ENCODE peak calls at places on chromosomes 6 and 20, in four cellular contexts. T is adrenal gland, O is tibial artery, F is transverse colon. W is an unnamed sample.

GRCh38 chr6:37784585-37784967 is 35.0 kb upstream of the ZFAND3 start:
- DNase-seq in T (no peak), O (no peak), F (no peak), W (no peak)

GRCh38 chr6:100432136-100432535 is 32.6 kb downstream of the SIM1 start:
- DNase-seq in T (no peak), O (no peak), F (no peak), W (no peak)

GRCh38 chr6:99216959-99217358 is 132.5 kb downstream of the FAXC start:
- DNase-seq in T (no peak), O (no peak), F (no peak), W (no peak)

GRCh38 chr20:13212750-13213149 is 8.3 kb upstream of the ISM1 start:
- DNase-seq in T (no peak), O (no peak), F (no peak), W (no peak)

GRCh38 chr6:143731789-143732188 is 54.0 kb downstream of the PHACTR2 start:
- DNase-seq in T (no peak), O (no peak), F (no peak), W (no peak)

GRCh38 chr6:165910184-165910583 is 247.1 kb upstream of the PDE10A start:
- DNase-seq in T (no peak), O (no peak), F (no peak), W (no peak)

GRCh38 chr20:37344506-37345338 is 1.2 kb upstream of the SRC start:
- DNase-seq in T (no peak), O (peak; percentile 60), F (peak; percentile 87), W (peak; percentile 48)

GRCh38 chr20:53070714-53071392 is 98.7 kb downstream of the TSHZ2 start:
- DNase-seq in T (no peak), O (no peak), F (no peak), W (no peak)

GRCh38 chr6:41939848-41940758 is 1.5 kb downstream of the CCND3 start:
- DNase-seq in T (no peak), O (no peak), F (peak; percentile 77), W (no peak)

GRCh38 chr6:93300661-93301060 is 118.7 kb downstream of the EPHA7 start:
- DNase-seq in T (no peak), O (no peak), F (no peak), W (no peak)

GRCh38 chr6:24827970-24828369 is 29.3 kb upstream of the ARMH2 start:
- DNase-seq in T (no peak), O (no peak), F (no peak), W (no peak)

GRCh38 chr6:7656355-7656754 is 66.4 kb downstream of the SNRNP48 start:
- DNase-seq in T (no peak), O (no peak), F (no peak), W (no peak)

GRCh38 chr20:32483351-32484220 is 101.5 kb downstream of the NOL4L start:
- DNase-seq in T (peak; percentile 73), O (no peak), F (peak; percentile 87), W (peak; percentile 61)

GRCh38 chr6:89830385-89830809 is 717 bp downstream of the CASP8AP2 start:
- DNase-seq in T (no peak), O (no peak), F (no peak), W (no peak)

GRCh38 chr6:25156123-25156522 is 123.1 kb upstream of the CARMIL1 start:
- DNase-seq in T (no peak), O (no peak), F (no peak), W (no peak)

GRCh38 chr20:8043687-8044278 is 24.2 kb upstream of the TMX4 start:
- DNase-seq in T (no peak), O (no peak), F (no peak), W (peak; percentile 32)

GRCh38 chr6:154583546-154584188 is 73.2 kb upstream of the CNKSR3 start:
- DNase-seq in T (no peak), O (no peak), F (peak; percentile 15), W (no peak)

GRCh38 chr6:47922391-47922790 is 140.6 kb downstream of the OPN5 start:
- DNase-seq in T (no peak), O (no peak), F (no peak), W (no peak)

GRCh38 chr6:166515072-166515810 is 71.2 kb downstream of the RAMACL start:
- DNase-seq in T (peak; percentile 30), O (peak; percentile 49), F (peak; percentile 13), W (peak; percentile 75)

GRCh38 chr6:170285482-170285881 is 5.4 kb downstream of the DLL1 start:
- DNase-seq in T (no peak), O (peak; percentile 52), F (no peak), W (no peak)

GRCh38 chr6:151690303-151690702 is 117.2 kb upstream of the ESR1 start:
- DNase-seq in T (no peak), O (no peak), F (no peak), W (no peak)

GRCh38 chr6:7267521-7268091 is 45.4 kb downstream of the SSR1 start:
- DNase-seq in T (peak; percentile 95), O (peak; percentile 75), F (no peak), W (peak; percentile 96)

GRCh38 chr20:3797226-3797545 is 1.1 kb downstream of the CDC25B start:
- DNase-seq in T (peak; percentile 21), O (no peak), F (no peak), W (no peak)

GRCh38 chr20:3796477-3797225 is 541 bp downstream of the CDC25B start:
- DNase-seq in T (peak; percentile 28), O (no peak), F (no peak), W (no peak)

GRCh38 chr20:3797592-3798404 is 1.7 kb downstream of the CDC25B start:
- DNase-seq in T (peak; percentile 21), O (no peak), F (peak; percentile 65), W (no peak)

GRCh38 chr20:3795511-3796468 is at the start of gene CDC25B:
- DNase-seq in T (peak; percentile 95), O (peak; percentile 98), F (peak; percentile 96), W (no peak)

GRCh38 chr20:3794701-3795420 is 1.2 kb upstream of the CDC25B start:
- DNase-seq in T (peak; percentile 21), O (no peak), F (no peak), W (no peak)
- H3K4me3 ChIP-seq in T (peak overlapping the region; percentile 71), O (peak overlapping the region; percentile 66), F (peak overlapping the region; percentile 43), W (no peak overlapping the region)

DNA sequence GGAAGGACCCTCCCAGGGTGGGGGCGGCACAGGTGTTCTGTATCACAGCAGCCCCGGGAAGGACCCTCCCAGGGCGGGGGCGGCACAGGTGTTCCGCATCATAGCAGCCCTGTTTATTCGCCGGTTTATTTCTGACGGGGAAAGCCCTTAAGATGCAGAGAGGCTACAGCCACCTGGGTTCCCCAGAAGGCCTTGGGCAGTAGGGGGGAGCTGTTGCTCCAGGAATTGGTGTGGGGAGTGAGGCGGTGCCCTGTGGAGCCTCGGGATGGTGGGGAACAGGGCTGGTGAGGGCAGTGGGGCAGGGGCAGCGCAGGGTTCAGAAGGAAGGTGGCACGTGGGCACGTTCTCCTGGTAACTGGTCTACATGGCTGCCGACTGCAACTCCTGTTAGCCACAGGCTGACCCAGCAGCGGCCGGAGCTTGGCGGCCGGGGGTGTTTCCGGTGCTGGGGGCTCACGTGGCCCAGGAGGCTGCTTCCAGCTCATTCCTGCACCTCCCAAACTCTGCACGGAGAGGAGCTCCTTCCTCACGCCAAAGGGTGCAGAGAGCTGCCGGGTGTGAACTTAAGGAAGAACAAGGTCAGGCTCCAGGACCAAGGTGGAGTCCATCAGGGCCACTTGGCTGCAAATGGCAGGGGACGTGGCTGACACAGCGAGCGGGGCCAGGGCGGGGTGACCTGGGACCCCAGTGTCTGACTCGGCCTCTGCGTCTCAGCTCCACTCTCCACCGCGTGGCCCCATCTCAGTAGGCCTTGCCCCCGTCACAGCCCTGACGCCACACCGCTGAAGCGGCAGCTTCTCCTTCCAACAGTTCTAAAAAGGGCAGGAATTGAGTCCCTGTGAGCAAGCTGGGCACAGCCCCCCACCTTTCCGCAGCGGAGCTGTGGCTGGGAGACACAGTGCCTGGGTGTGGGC is 13.2 kb downstream of the SLCO4A1 start:
- DNase-seq in T (no peak), O (no peak), F (no peak), W (no peak)
- TF ChIP-seq CTCF in T (no peak), O (no peak), F (no peak), W (no peak)

GRCh38 chr6:32637219-32637880 is at the start of gene HLA-DQA1:
- DNase-seq in T (no peak), O (no peak), F (no peak), W (no peak)
- H3K36me3 ChIP-seq in T (no peaks in the 10 kb centered on the region), O (no peaks in the 10 kb centered on the region), F (no peaks in the 10 kb centered on the region), W (no peaks in the 10 kb centered on the region)

GRCh38 chr20:49268600-49269365 is 9.1 kb downstream of the ZNFX1 start:
- DNase-seq in T (no peak), O (no peak), F (no peak), W (no peak)

GRCh38 chr20:49270736-49271135 is 7.1 kb downstream of the ZNFX1 start:
- DNase-seq in T (no peak), O (no peak), F (no peak), W (no peak)

GRCh38 chr20:49272654-49273053 is 5.2 kb downstream of the ZNFX1 start:
- DNase-seq in T (no peak), O (no peak), F (no peak), W (no peak)

GRCh38 chr20:49267327-49267726 is 10.5 kb downstream of the ZNFX1 start:
- DNase-seq in T (no peak), O (no peak), F (no peak), W (no peak)

GRCh38 chr20:49270177-49270576 is 7.7 kb downstream of the ZNFX1 start:
- DNase-seq in T (no peak), O (no peak), F (no peak), W (no peak)
- H3K4me3 ChIP-seq in T (no peak overlapping the region), O (no peak overlapping the region), F (no peak overlapping the region), W (no peak overlapping the region)

GRCh38 chr6:107030151-107030550 is 2.2 kb downstream of the MTRES1 start:
- DNase-seq in T (no peak), O (no peak), F (no peak), W (no peak)

GRCh38 chr6:107032051-107032450 is 4.1 kb downstream of the MTRES1 start:
- DNase-seq in T (no peak), O (no peak), F (no peak), W (no peak)

GRCh38 chr6:107033136-107033535 is 5.1 kb downstream of the MTRES1 start:
- DNase-seq in T (no peak), O (no peak), F (no peak), W (no peak)
- TF ChIP-seq CTCF in T (no peak), O (no peak), F (no peak), W (no peak)

GRCh38 chr6:78995946-78996345 is 82.1 kb downstream of the PHIP start:
- DNase-seq in T (no peak), O (no peak), F (no peak), W (no peak)
- H3K36me3 ChIP-seq in T (peaks cover 44% of the 10 kb centered on the region), O (peaks cover 68% of the 10 kb centered on the region), F (peaks cover 80% of the 10 kb centered on the region), W (no peaks in the 10 kb centered on the region)

DNA sequence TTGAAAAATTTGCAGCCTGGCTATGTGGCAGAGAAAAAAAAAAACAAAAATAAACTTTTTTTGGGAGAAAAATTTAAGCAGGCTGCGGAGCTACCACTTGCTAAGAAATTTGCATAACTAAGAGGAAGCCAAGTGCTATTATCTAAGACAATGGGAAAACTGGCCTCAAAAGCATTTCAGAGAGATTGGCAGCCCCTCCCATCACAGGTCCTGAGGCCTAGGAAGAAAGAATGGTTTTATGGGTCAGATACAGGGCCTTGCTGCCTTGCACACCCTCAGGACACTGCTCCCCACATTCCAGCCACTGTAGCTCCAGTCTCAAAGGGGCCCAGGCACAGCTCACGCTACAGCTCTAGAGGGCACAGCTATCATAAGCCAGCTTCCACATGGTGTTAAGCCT is 777.9 kb downstream of the TENT5A start:
- DNase-seq in T (no peak), O (no peak), F (no peak), W (no peak)
- H3K4me3 ChIP-seq in T (no peak overlapping the region), O (no peak overlapping the region), F (no peak overlapping the region), W (no peak overlapping the region)